ENCODE peak calls at places on chromosomes 4 and X, in seven cellular contexts. P is WERI-Rb-1; Y is cardiac muscle cell; V is lung; M is HepG2; K is hepatocyte; T is CD8-positive, alpha-beta T cell. H is an unnamed sample.

GRCh38 chrX:41480508-41481260 is 33.5 kb downstream of the NYX start:
- DNase-seq in T (no peak), K (no peak), Y (no peak), M (no peak), P (no peak), V (no peak), H (no peak)

GRCh38 chrX:56219702-56220101 is 12.5 kb upstream of the KLF8 start:
- DNase-seq in P (no peak), Y (peak), T (no peak), M (peak), K (no peak), V (no peak), H (no peak)

GRCh38 chr4:6087669-6088068 is 69.4 kb upstream of the C4orf50 start:
- DNase-seq in Y (peak), K (peak), P (peak), M (peak), T (no peak), V (no peak), H (no peak)

GRCh38 chrX:149830192-149830873 is 48.6 kb downstream of the MAGEA9 start:
- DNase-seq in Y (peak), P (no peak), T (peak), M (no peak), K (peak), V (no peak), H (no peak)

GRCh38 chr4:188754372-188755002 is 615.2 kb downstream of the TRIML1 start:
- DNase-seq in Y (no peak), M (no peak), P (no peak), K (no peak), T (no peak), V (no peak), H (no peak)

GRCh38 chr4:159105761-159106243 is 2.9 kb downstream of the RAPGEF2 start:
- DNase-seq in V (no peak), K (no peak), T (no peak), Y (peak), P (no peak), M (peak), H (no peak)

GRCh38 chr4:82360298-82361177 is 13.3 kb downstream of the HNRNPD start:
- DNase-seq in T (no peak), V (no peak), K (peak), P (no peak), M (no peak), Y (peak), H (no peak)

GRCh38 chr4:173357939-173358338 is 12.8 kb upstream of the SAP30 start:
- DNase-seq in V (no peak), K (no peak), Y (no peak), T (no peak), M (no peak), P (no peak), H (no peak)

GRCh38 chr4:159401791-159402380 is 299.0 kb downstream of the RAPGEF2 start:
- DNase-seq in Y (peak), V (no peak), T (no peak), P (peak), K (peak), M (peak), H (no peak)

GRCh38 chr4:16213107-16213506 is 13.2 kb downstream of the TAPT1 start:
- DNase-seq in M (no peak), K (no peak), P (no peak), Y (no peak), V (no peak), T (no peak), H (no peak)

GRCh38 chr4:149741186-149741831 is 74.3 kb downstream of the IQCM start:
- DNase-seq in T (no peak), M (no peak), Y (no peak), K (no peak), V (no peak), P (no peak), H (no peak)

GRCh38 chr4:149738156-149738555 is 77.5 kb downstream of the IQCM start:
- DNase-seq in K (no peak), M (no peak), V (no peak), P (no peak), Y (no peak), T (no peak), H (no peak)

GRCh38 chr4:149735796-149736195 is 79.8 kb downstream of the IQCM start:
- DNase-seq in P (no peak), T (no peak), V (no peak), K (no peak), Y (peak), M (no peak), H (no peak)
- TF ChIP-seq CTCF in P (no peak), T (no peak), V (no peak), K (no peak), Y (no peak), M (no peak), H (no peak)

GRCh38 chr4:162837679-162838078 is 329.0 kb downstream of the NAF1 start:
- DNase-seq in K (no peak), T (no peak), V (no peak), P (no peak), M (no peak), Y (no peak), H (no peak)

GRCh38 chr4:162837241-162837640 is 329.4 kb downstream of the NAF1 start:
- DNase-seq in P (no peak), K (no peak), V (no peak), T (no peak), M (no peak), Y (no peak), H (no peak)

GRCh38 chr4:162841769-162842168 is 324.9 kb downstream of the NAF1 start:
- DNase-seq in Y (no peak), K (no peak), M (no peak), V (no peak), P (no peak), T (no peak), H (no peak)

GRCh38 chr4:162838671-162839070 is 328.0 kb downstream of the NAF1 start:
- DNase-seq in P (no peak), K (no peak), V (no peak), T (no peak), Y (no peak), M (no peak), H (no peak)

GRCh38 chr4:162839814-162840213 is 326.9 kb downstream of the NAF1 start:
- DNase-seq in M (peak), V (no peak), Y (no peak), T (no peak), K (no peak), P (no peak), H (no peak)
- TF ChIP-seq CTCF in M (no peak), V (no peak), Y (no peak), T (no peak), K (no peak), P (peak), H (no peak)

GRCh38 chr4:92268642-92269041 is 35.1 kb upstream of the GRID2 start:
- DNase-seq in V (no peak), T (no peak), M (no peak), P (no peak), K (no peak), Y (no peak), H (no peak)

GRCh38 chr4:92265066-92265465 is 38.7 kb upstream of the GRID2 start:
- DNase-seq in V (no peak), Y (peak), K (no peak), P (no peak), M (no peak), T (no peak), H (no peak)

GRCh38 chr4:92265798-92266197 is 38.0 kb upstream of the GRID2 start:
- DNase-seq in K (no peak), V (no peak), P (no peak), M (no peak), Y (no peak), T (no peak), H (no peak)

GRCh38 chr4:92266521-92266920 is 37.2 kb upstream of the GRID2 start:
- DNase-seq in Y (no peak), K (no peak), T (no peak), V (no peak), P (no peak), M (no peak), H (no peak)

DNA sequence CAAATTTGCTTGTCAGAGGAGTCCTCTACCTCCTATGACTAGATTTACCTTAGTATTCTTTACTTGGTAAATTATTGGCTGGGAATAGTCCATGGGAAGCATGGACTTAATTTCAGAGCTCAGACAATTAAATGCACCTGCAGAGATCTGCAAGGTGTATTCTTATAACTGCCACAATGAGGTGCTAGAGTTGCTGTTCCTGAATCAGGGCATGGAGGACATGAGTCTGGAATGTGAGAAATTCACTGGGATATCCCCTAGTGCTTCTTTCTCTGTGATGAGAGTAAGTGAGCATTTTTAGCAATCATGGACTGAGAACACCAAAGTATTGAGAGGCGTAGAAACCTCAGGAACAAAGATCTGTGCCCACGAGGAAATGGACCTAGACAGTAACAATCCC is 32.9 kb upstream of the GRID2 start:
- DNase-seq in Y (peak), V (no peak), M (no peak), K (no peak), P (no peak), T (no peak), H (no peak)
- TF ChIP-seq CTCF in Y (no peak), V (no peak), M (no peak), K (peak), P (peak), T (no peak), H (no peak)

GRCh38 chr4:77819836-77820679 is 890 bp upstream of the CNOT6L start:
- DNase-seq in K (peak), T (peak), V (peak), Y (peak), M (peak), P (peak), H (peak)
- TF ChIP-seq CTCF in K (no peak), T (no peak), V (no peak), Y (no peak), M (peak), P (peak), H (no peak)

GRCh38 chr4:120924931-120925330 is 2.4 kb upstream of the PRDM5 start:
- DNase-seq in P (no peak), M (no peak), T (no peak), V (no peak), Y (no peak), K (no peak), H (no peak)

GRCh38 chr4:120920666-120921065 is 1.9 kb downstream of the PRDM5 start:
- DNase-seq in M (no peak), V (no peak), T (no peak), Y (no peak), K (no peak), P (no peak), H (no peak)

GRCh38 chr4:120921456-120922389 is 803 bp downstream of the PRDM5 start:
- DNase-seq in P (peak), V (peak), K (peak), M (no peak), Y (peak), T (peak), H (peak)

GRCh38 chr4:120923201-120923522 is 636 bp upstream of the PRDM5 start:
- DNase-seq in P (no peak), K (no peak), T (no peak), V (no peak), M (no peak), Y (no peak), H (no peak)

GRCh38 chr4:120922390-120923200 is at the start of gene PRDM5:
- DNase-seq in K (peak), Y (peak), P (peak), V (peak), T (peak), M (no peak), H (no peak)
- TF ChIP-seq CTCF in K (peak), Y (peak), P (peak), V (no peak), T (no peak), M (no peak), H (no peak)

DNA sequence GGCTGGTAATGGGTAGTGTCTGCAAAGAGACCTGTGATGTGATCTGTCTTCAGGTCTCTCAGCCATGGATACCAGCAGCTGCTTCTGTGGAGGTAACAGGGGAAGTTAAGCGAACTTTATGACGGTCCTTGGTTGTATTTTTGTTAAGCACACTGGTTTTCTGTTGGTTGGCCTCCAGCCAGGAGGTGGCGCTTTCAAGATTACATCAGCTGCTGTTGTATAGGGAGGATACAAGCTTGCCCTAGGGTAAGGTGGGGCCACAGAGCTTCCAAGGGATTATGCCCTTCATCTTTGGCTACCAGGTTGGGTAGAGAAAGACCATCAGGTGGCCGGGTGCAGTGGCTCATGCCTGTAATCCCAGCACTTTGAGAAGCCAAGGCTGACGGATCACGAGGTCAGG is 834.2 kb upstream of the GALNTL6 start:
- DNase-seq in T (no peak), Y (no peak), V (no peak), P (no peak), K (no peak), M (peak), H (no peak)
- TF ChIP-seq CTCF in T (no peak), Y (no peak), V (no peak), P (no peak), K (no peak), M (no peak), H (no peak)

GRCh38 chr4:142984871-142985585 is 138.9 kb upstream of the INPP4B start:
- DNase-seq in V (no peak), P (no peak), K (peak), M (peak), Y (peak), T (no peak), H (no peak)
- TF ChIP-seq CTCF in V (no peak), P (peak), K (peak), M (peak), Y (peak), T (no peak), H (no peak)

GRCh38 chr4:74618659-74619058 is 173.7 kb downstream of the AREG start:
- DNase-seq in K (no peak), Y (peak), V (no peak), P (no peak), M (no peak), T (no peak), H (no peak)
- TF ChIP-seq CTCF in K (no peak), Y (no peak), V (no peak), P (no peak), M (no peak), T (no peak), H (no peak)

DNA sequence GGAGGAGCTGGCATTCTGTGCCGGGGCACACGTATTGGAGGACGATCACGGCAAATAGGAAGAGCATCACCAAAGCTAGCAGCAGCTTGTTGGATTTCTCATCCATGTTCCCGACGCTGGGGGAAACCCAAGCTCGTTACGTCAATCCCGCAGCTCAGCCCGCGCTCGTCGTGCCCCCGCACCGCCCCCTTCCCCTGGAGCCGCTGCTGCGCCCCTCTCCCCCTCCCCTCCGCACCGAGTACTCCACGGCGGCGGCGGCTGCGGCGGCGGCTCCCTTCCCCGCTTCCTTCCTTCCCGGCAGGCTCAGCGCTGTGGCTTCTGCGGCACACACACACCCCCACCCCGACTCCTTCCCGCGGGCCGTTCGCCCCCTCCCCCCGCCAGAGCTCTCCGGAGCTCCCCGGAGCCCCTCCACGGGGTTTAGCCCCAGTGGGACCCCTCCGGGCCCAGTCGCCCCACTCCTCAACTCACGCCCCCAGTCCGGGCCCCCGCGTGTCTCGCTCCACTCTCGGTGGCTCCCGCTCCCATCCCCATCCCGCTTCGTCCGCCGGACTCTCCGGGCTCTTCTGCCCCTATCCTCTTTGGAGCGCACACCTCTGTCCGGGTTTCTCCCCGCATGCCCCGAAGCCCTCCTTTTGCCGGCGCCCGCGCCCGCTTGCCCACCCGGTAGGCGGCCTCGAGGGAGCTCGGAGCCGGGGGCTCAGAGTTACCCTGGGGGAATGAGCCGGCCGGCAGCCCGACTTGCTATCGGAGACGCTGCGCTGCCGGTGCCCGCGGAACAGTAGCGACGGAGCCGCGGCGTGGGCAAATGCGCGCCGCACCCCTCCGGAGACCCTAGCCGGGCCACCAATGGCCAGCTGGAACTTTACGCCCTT is 981 bp downstream of the HS6ST2 start:
- DNase-seq in T (no peak), M (no peak), P (no peak), Y (peak), K (peak), V (no peak), H (no peak)
- TF ChIP-seq CTCF in T (no peak), M (no peak), P (no peak), Y (no peak), K (no peak), V (no peak), H (no peak)

DNA sequence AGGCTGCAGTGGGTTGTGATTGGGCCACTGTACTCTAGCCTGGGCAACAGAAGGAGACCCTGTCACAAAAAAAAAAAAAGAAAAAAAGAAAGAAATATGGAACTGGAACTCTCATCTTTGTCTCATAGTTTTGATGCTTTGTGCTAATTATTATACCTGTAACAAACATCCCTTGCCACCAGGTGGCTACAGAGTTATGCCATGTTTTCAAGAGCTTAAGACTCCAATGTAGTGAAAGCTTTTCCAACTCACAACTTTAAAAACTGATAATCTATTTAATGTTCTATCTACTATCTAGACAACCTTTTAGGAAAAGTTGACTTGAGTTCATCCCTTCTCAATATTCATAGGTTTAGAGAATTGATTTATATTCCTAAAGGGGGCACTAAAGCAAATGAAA is 42.4 kb downstream of the HTR2C start:
- DNase-seq in V (no peak), K (peak), M (peak), P (no peak), Y (peak), T (no peak), H (no peak)
- TF ChIP-seq CTCF in V (no peak), K (peak), M (peak), P (no peak), Y (peak), T (no peak), H (no peak)

H was measured in omental fat pad.